ENCODE peak calls at places on chromosome 5, in seven cellular contexts. D is H4, X is neural progenitor cell, I is aorta, N is colonic mucosa, O is NCI-H510A treated with DMSO at 0.1 percent for 48 hours, K is adrenal gland. H is an unnamed sample.

GRCh38 chr5:158676642-158677489 is 422.9 kb downstream of the EBF1 start:
- DNase-seq in D (no peak), X (peak), I (no peak), N (no peak), O (no peak), K (peak), H (no peak)

GRCh38 chr5:35803221-35803651 is 53.5 kb upstream of the IL7R start:
- DNase-seq in D (peak), X (peak), I (no peak), N (no peak), O (no peak), K (peak), H (no peak)

GRCh38 chr5:91179018-91179417 is 204.1 kb downstream of the ARRDC3 start:
- DNase-seq in D (no peak), X (no peak), I (no peak), N (no peak), O (no peak), K (no peak), H (no peak)

GRCh38 chr5:59007460-59008063 is 424.7 kb downstream of the RAB3C start:
- DNase-seq in D (no peak), X (peak), I (no peak), N (no peak), O (peak), K (no peak), H (no peak)

GRCh38 chr5:150146862-150147579 is 8.6 kb downstream of the PDGFRB start:
- DNase-seq in D (no peak), X (no peak), I (no peak), N (no peak), O (no peak), K (no peak), H (no peak)

GRCh38 chr5:40834849-40835787 is at the start of gene RPL37:
- DNase-seq in D (peak), X (peak), I (peak), N (peak), O (peak), K (peak), H (peak)

GRCh38 chr5:62938927-62939326 is 360.3 kb downstream of the LRRC70 start:
- DNase-seq in D (no peak), X (no peak), I (no peak), N (no peak), O (no peak), K (no peak), H (no peak)

GRCh38 chr5:178368278-178368677 is 135.7 kb upstream of the PHYKPL start:
- DNase-seq in D (no peak), X (no peak), I (no peak), N (no peak), O (no peak), K (no peak), H (no peak)

GRCh38 chr5:16726538-16726946 is 109.7 kb upstream of the RETREG1 start:
- DNase-seq in D (peak), X (no peak), I (no peak), N (peak), O (peak), K (no peak), H (no peak)